ENCODE peak calls at places on chromosomes 1 and 21, in six cellular contexts. One of them, this sample, is unnamed.

GRCh38 chr1:68230901-68231626 is 1.3 kb downstream of the WLS start:
- DNase-seq in T-helper 17 cell: no peak
- DNase-seq in right lobe of liver: peak
- DNase-seq in AG04450: no peak
- DNase-seq in naive thymus-derived CD4-positive, alpha-beta T cell: no peak
- DNase-seq in NCI-H748 treated with DMSO at 0.1 percent for 48 hours: no peak
- DNase-seq in this sample: no peak

GRCh38 chr21:29621525-29621924 is 318.3 kb downstream of the GRIK1 start:
- DNase-seq in T-helper 17 cell: no peak
- DNase-seq in right lobe of liver: no peak
- DNase-seq in AG04450: no peak
- DNase-seq in naive thymus-derived CD4-positive, alpha-beta T cell: no peak
- DNase-seq in NCI-H748 treated with DMSO at 0.1 percent for 48 hours: no peak
- DNase-seq in this sample: no peak

GRCh38 chr1:15489052-15489736 is 13.3 kb downstream of the CELA2B start:
- DNase-seq in T-helper 17 cell: no peak
- DNase-seq in right lobe of liver: no peak
- DNase-seq in AG04450: no peak
- DNase-seq in naive thymus-derived CD4-positive, alpha-beta T cell: no peak
- DNase-seq in NCI-H748 treated with DMSO at 0.1 percent for 48 hours: no peak
- DNase-seq in this sample: no peak

GRCh38 chr1:103788377-103788776 is 38.7 kb downstream of the AMY1C start:
- DNase-seq in T-helper 17 cell: no peak
- DNase-seq in right lobe of liver: no peak
- DNase-seq in AG04450: no peak
- DNase-seq in naive thymus-derived CD4-positive, alpha-beta T cell: no peak
- DNase-seq in NCI-H748 treated with DMSO at 0.1 percent for 48 hours: peak
- DNase-seq in this sample: no peak

GRCh38 chr1:22712502-22713271 is 2.0 kb downstream of the EPHB2 start:
- DNase-seq in T-helper 17 cell: no peak
- DNase-seq in right lobe of liver: no peak
- DNase-seq in AG04450: no peak
- DNase-seq in naive thymus-derived CD4-positive, alpha-beta T cell: no peak
- DNase-seq in NCI-H748 treated with DMSO at 0.1 percent for 48 hours: no peak
- DNase-seq in this sample: no peak

GRCh38 chr1:34057751-34058150 is 107.3 kb downstream of the CSMD2 start:
- DNase-seq in T-helper 17 cell: no peak
- DNase-seq in right lobe of liver: no peak
- DNase-seq in AG04450: no peak
- DNase-seq in naive thymus-derived CD4-positive, alpha-beta T cell: no peak
- DNase-seq in NCI-H748 treated with DMSO at 0.1 percent for 48 hours: no peak
- DNase-seq in this sample: no peak

GRCh38 chr1:229148041-229148671 is 122.8 kb upstream of the RAB4A start:
- DNase-seq in T-helper 17 cell: no peak
- DNase-seq in right lobe of liver: peak
- DNase-seq in AG04450: no peak
- DNase-seq in naive thymus-derived CD4-positive, alpha-beta T cell: no peak
- DNase-seq in NCI-H748 treated with DMSO at 0.1 percent for 48 hours: peak
- DNase-seq in this sample: peak

GRCh38 chr1:201421041-201421440 is 489 bp downstream of the TNNI1 start:
- DNase-seq in T-helper 17 cell: no peak
- DNase-seq in right lobe of liver: no peak
- DNase-seq in AG04450: no peak
- DNase-seq in naive thymus-derived CD4-positive, alpha-beta T cell: no peak
- DNase-seq in NCI-H748 treated with DMSO at 0.1 percent for 48 hours: no peak
- DNase-seq in this sample: no peak

GRCh38 chr1:3642921-3643675 is 6.8 kb downstream of the WRAP73 start:
- DNase-seq in T-helper 17 cell: no peak
- DNase-seq in right lobe of liver: peak
- DNase-seq in AG04450: no peak
- DNase-seq in naive thymus-derived CD4-positive, alpha-beta T cell: no peak
- DNase-seq in NCI-H748 treated with DMSO at 0.1 percent for 48 hours: no peak
- DNase-seq in this sample: no peak

GRCh38 chr1:174942547-174943255 is 57.0 kb upstream of the CACYBP start:
- DNase-seq in T-helper 17 cell: no peak
- DNase-seq in right lobe of liver: peak
- DNase-seq in AG04450: no peak
- DNase-seq in naive thymus-derived CD4-positive, alpha-beta T cell: no peak
- DNase-seq in NCI-H748 treated with DMSO at 0.1 percent for 48 hours: no peak
- DNase-seq in this sample: no peak

GRCh38 chr1:113660053-113660452 is 99.2 kb downstream of the PHTF1 start:
- DNase-seq in T-helper 17 cell: no peak
- DNase-seq in right lobe of liver: no peak
- DNase-seq in AG04450: no peak
- DNase-seq in naive thymus-derived CD4-positive, alpha-beta T cell: no peak
- DNase-seq in NCI-H748 treated with DMSO at 0.1 percent for 48 hours: no peak
- DNase-seq in this sample: no peak

GRCh38 chr1:41741244-41741643 is 177.5 kb downstream of the HIVEP3 start:
- DNase-seq in T-helper 17 cell: no peak
- DNase-seq in right lobe of liver: no peak
- DNase-seq in AG04450: no peak
- DNase-seq in naive thymus-derived CD4-positive, alpha-beta T cell: no peak
- DNase-seq in NCI-H748 treated with DMSO at 0.1 percent for 48 hours: no peak
- DNase-seq in this sample: no peak

GRCh38 chr1:230308039-230308438 is 118.1 kb downstream of the PGBD5 start:
- DNase-seq in T-helper 17 cell: no peak
- DNase-seq in right lobe of liver: no peak
- DNase-seq in AG04450: peak
- DNase-seq in naive thymus-derived CD4-positive, alpha-beta T cell: no peak
- DNase-seq in NCI-H748 treated with DMSO at 0.1 percent for 48 hours: no peak
- DNase-seq in this sample: no peak

GRCh38 chr1:181793826-181794225 is 267.7 kb downstream of the ZNF648 start:
- DNase-seq in T-helper 17 cell: no peak
- DNase-seq in right lobe of liver: no peak
- DNase-seq in AG04450: no peak
- DNase-seq in naive thymus-derived CD4-positive, alpha-beta T cell: no peak
- DNase-seq in NCI-H748 treated with DMSO at 0.1 percent for 48 hours: no peak
- DNase-seq in this sample: no peak

GRCh38 chr1:157806431-157807149 is 13.3 kb downstream of the FCRL1 start:
- DNase-seq in T-helper 17 cell: no peak
- DNase-seq in right lobe of liver: no peak
- DNase-seq in AG04450: no peak
- DNase-seq in naive thymus-derived CD4-positive, alpha-beta T cell: no peak
- DNase-seq in NCI-H748 treated with DMSO at 0.1 percent for 48 hours: no peak
- DNase-seq in this sample: no peak

GRCh38 chr1:7384121-7384520 is 387.0 kb upstream of the VAMP3 start:
- DNase-seq in T-helper 17 cell: no peak
- DNase-seq in right lobe of liver: no peak
- DNase-seq in AG04450: no peak
- DNase-seq in naive thymus-derived CD4-positive, alpha-beta T cell: no peak
- DNase-seq in NCI-H748 treated with DMSO at 0.1 percent for 48 hours: no peak
- DNase-seq in this sample: no peak

GRCh38 chr1:228375578-228376261 is 30.9 kb downstream of the TRIM11 start:
- DNase-seq in T-helper 17 cell: peak
- DNase-seq in right lobe of liver: no peak
- DNase-seq in AG04450: no peak
- DNase-seq in naive thymus-derived CD4-positive, alpha-beta T cell: no peak
- DNase-seq in NCI-H748 treated with DMSO at 0.1 percent for 48 hours: no peak
- DNase-seq in this sample: no peak